ENCODE peak calls at places on chromosomes 2 and 18, in six cellular contexts. G is occipital lobe, T is LoVo, Y is glutamatergic neuron, J is HEK293T, N is heart right ventricle. O is an unnamed sample.

GRCh38 chr2:69466728-69467127 is 29.5 kb upstream of the NFU1 start:
- DNase-seq in G (no peak), T (no peak), Y (no peak), J (no peak), N (no peak), O (no peak)

GRCh38 chr2:8631465-8632005 is 50.3 kb upstream of the ID2 start:
- DNase-seq in G (no peak), T (no peak), Y (no peak), J (no peak), N (no peak), O (no peak)

GRCh38 chr18:10490401-10491289 is 35.2 kb upstream of the NAPG start:
- DNase-seq in G (no peak), T (peak), Y (no peak), J (peak), N (no peak), O (no peak)

GRCh38 chr2:99481941-99482340 is 7.9 kb downstream of the REV1 start:
- DNase-seq in G (no peak), T (no peak), Y (no peak), J (peak), N (no peak), O (no peak)

GRCh38 chr2:112814278-112814677 is 22.3 kb downstream of the IL1B start:
- DNase-seq in G (no peak), T (no peak), Y (no peak), J (no peak), N (no peak), O (no peak)

GRCh38 chr2:67067656-67068055 is 329.5 kb upstream of the ETAA1 start:
- DNase-seq in G (no peak), T (no peak), Y (no peak), J (no peak), N (no peak), O (no peak)

GRCh38 chr2:177763532-177764265 is 308.9 kb downstream of the PDE11A start:
- DNase-seq in G (peak), T (peak), Y (peak), J (peak), N (peak), O (peak)

GRCh38 chr2:121232626-121233265 is 52.3 kb downstream of the TFCP2L1 start:
- DNase-seq in G (no peak), T (no peak), Y (no peak), J (no peak), N (no peak), O (no peak)

GRCh38 chr18:8212893-8213805 is 396.1 kb upstream of the RAB12 start:
- DNase-seq in G (no peak), T (no peak), Y (no peak), J (no peak), N (no peak), O (no peak)

GRCh38 chr2:42810971-42811865 is 18.8 kb upstream of the HAAO start:
- DNase-seq in G (peak), T (no peak), Y (peak), J (peak), N (peak), O (peak)